ENCODE peak calls at places on chromosomes 13 and 19, in ten cellular contexts. One of them, this sample, is unnamed.

GRCh38 chr19:47280183-47280797 is 5.6 kb downstream of the INAFM1 start:
- DNase-seq in HFF-Myc: no peak
- DNase-seq in epithelial cell of esophagus: peak
- DNase-seq in stomach: peak
- DNase-seq in endodermal cell: peak
- DNase-seq in colonic mucosa: no peak
- DNase-seq in IMR-90: no peak
- DNase-seq in sigmoid colon: no peak
- DNase-seq in CD4-positive, alpha-beta T cell: peak
- DNase-seq in tibial nerve: no peak
- DNase-seq in this sample: peak

GRCh38 chr13:83516781-83517180 is 365.5 kb downstream of the SLITRK1 start:
- DNase-seq in HFF-Myc: no peak
- DNase-seq in CD4-positive, alpha-beta T cell: no peak
- DNase-seq in sigmoid colon: no peak
- DNase-seq in endodermal cell: no peak
- DNase-seq in stomach: no peak
- DNase-seq in IMR-90: no peak
- DNase-seq in colonic mucosa: no peak
- DNase-seq in tibial nerve: no peak
- DNase-seq in epithelial cell of esophagus: no peak
- DNase-seq in this sample: no peak

GRCh38 chr13:50574731-50575130 is 268.8 kb downstream of the DLEU7 start:
- DNase-seq in IMR-90: no peak
- DNase-seq in stomach: no peak
- DNase-seq in CD4-positive, alpha-beta T cell: no peak
- DNase-seq in endodermal cell: no peak
- DNase-seq in sigmoid colon: no peak
- DNase-seq in HFF-Myc: peak
- DNase-seq in tibial nerve: no peak
- DNase-seq in colonic mucosa: no peak
- DNase-seq in epithelial cell of esophagus: no peak
- DNase-seq in this sample: no peak

GRCh38 chr19:12759686-12760085 is 8.1 kb downstream of the BEST2 start:
- DNase-seq in CD4-positive, alpha-beta T cell: no peak
- DNase-seq in sigmoid colon: no peak
- DNase-seq in HFF-Myc: no peak
- DNase-seq in IMR-90: no peak
- DNase-seq in epithelial cell of esophagus: no peak
- DNase-seq in endodermal cell: no peak
- DNase-seq in stomach: no peak
- DNase-seq in tibial nerve: no peak
- DNase-seq in colonic mucosa: no peak
- DNase-seq in this sample: no peak

GRCh38 chr19:38389101-38389925 is 816 bp downstream of the SPRED3 start:
- DNase-seq in HFF-Myc: peak
- DNase-seq in endodermal cell: peak
- DNase-seq in CD4-positive, alpha-beta T cell: no peak
- DNase-seq in IMR-90: peak
- DNase-seq in colonic mucosa: no peak
- DNase-seq in epithelial cell of esophagus: peak
- DNase-seq in stomach: no peak
- DNase-seq in sigmoid colon: no peak
- DNase-seq in tibial nerve: no peak
- DNase-seq in this sample: peak

GRCh38 chr19:1856698-1857603 is 6.4 kb downstream of the KLF16 start:
- DNase-seq in colonic mucosa: peak
- DNase-seq in IMR-90: peak
- DNase-seq in endodermal cell: peak
- DNase-seq in epithelial cell of esophagus: peak
- DNase-seq in tibial nerve: peak
- DNase-seq in CD4-positive, alpha-beta T cell: peak
- DNase-seq in sigmoid colon: peak
- DNase-seq in HFF-Myc: peak
- DNase-seq in stomach: peak
- DNase-seq in this sample: peak

GRCh38 chr19:45876411-45877197 is 9.3 kb downstream of the IRF2BP1 start:
- DNase-seq in colonic mucosa: peak
- DNase-seq in sigmoid colon: peak
- DNase-seq in stomach: peak
- DNase-seq in tibial nerve: no peak
- DNase-seq in CD4-positive, alpha-beta T cell: no peak
- DNase-seq in HFF-Myc: no peak
- DNase-seq in IMR-90: peak
- DNase-seq in endodermal cell: peak
- DNase-seq in epithelial cell of esophagus: no peak
- DNase-seq in this sample: peak

GRCh38 chr13:50124536-50125305 is 109.5 kb downstream of the KCNRG start:
- DNase-seq in sigmoid colon: peak
- DNase-seq in colonic mucosa: peak
- DNase-seq in stomach: peak
- DNase-seq in tibial nerve: peak
- DNase-seq in IMR-90: peak
- DNase-seq in HFF-Myc: no peak
- DNase-seq in epithelial cell of esophagus: peak
- DNase-seq in endodermal cell: peak
- DNase-seq in CD4-positive, alpha-beta T cell: peak
- DNase-seq in this sample: peak

GRCh38 chr19:10836478-10837325 is 690 bp upstream of the TMED1 start:
- DNase-seq in epithelial cell of esophagus: peak
- DNase-seq in IMR-90: no peak
- DNase-seq in colonic mucosa: peak
- DNase-seq in sigmoid colon: peak
- DNase-seq in CD4-positive, alpha-beta T cell: peak
- DNase-seq in stomach: peak
- DNase-seq in endodermal cell: no peak
- DNase-seq in HFF-Myc: peak
- DNase-seq in tibial nerve: peak
- DNase-seq in this sample: peak

GRCh38 chr19:6737873-6738725 is 719 bp upstream of the GPR108 start:
- DNase-seq in tibial nerve: peak
- DNase-seq in colonic mucosa: peak
- DNase-seq in stomach: peak
- DNase-seq in endodermal cell: no peak
- DNase-seq in CD4-positive, alpha-beta T cell: peak
- DNase-seq in IMR-90: peak
- DNase-seq in sigmoid colon: peak
- DNase-seq in HFF-Myc: no peak
- DNase-seq in epithelial cell of esophagus: peak
- DNase-seq in this sample: peak
- TF ChIP-seq CTCF in tibial nerve: peak
- TF ChIP-seq CTCF in colonic mucosa: peak
- TF ChIP-seq CTCF in stomach: peak
- TF ChIP-seq CTCF in endodermal cell: peak
- TF ChIP-seq CTCF in CD4-positive, alpha-beta T cell: peak
- TF ChIP-seq CTCF in IMR-90: peak
- TF ChIP-seq CTCF in sigmoid colon: peak
- TF ChIP-seq CTCF in HFF-Myc: peak
- TF ChIP-seq CTCF in epithelial cell of esophagus: peak
- TF ChIP-seq CTCF in this sample: peak

GRCh38 chr13:24541127-24541475 is 28.5 kb upstream of the PARP4 start:
- DNase-seq in HFF-Myc: no peak
- DNase-seq in endodermal cell: no peak
- DNase-seq in CD4-positive, alpha-beta T cell: no peak
- DNase-seq in IMR-90: no peak
- DNase-seq in epithelial cell of esophagus: no peak
- DNase-seq in tibial nerve: no peak
- DNase-seq in sigmoid colon: no peak
- DNase-seq in colonic mucosa: no peak
- DNase-seq in stomach: no peak
- DNase-seq in this sample: no peak

GRCh38 chr13:24539500-24540165 is 27.1 kb upstream of the PARP4 start:
- DNase-seq in endodermal cell: no peak
- DNase-seq in sigmoid colon: no peak
- DNase-seq in colonic mucosa: no peak
- DNase-seq in epithelial cell of esophagus: no peak
- DNase-seq in IMR-90: no peak
- DNase-seq in HFF-Myc: no peak
- DNase-seq in stomach: no peak
- DNase-seq in CD4-positive, alpha-beta T cell: no peak
- DNase-seq in tibial nerve: no peak
- DNase-seq in this sample: no peak

DNA sequence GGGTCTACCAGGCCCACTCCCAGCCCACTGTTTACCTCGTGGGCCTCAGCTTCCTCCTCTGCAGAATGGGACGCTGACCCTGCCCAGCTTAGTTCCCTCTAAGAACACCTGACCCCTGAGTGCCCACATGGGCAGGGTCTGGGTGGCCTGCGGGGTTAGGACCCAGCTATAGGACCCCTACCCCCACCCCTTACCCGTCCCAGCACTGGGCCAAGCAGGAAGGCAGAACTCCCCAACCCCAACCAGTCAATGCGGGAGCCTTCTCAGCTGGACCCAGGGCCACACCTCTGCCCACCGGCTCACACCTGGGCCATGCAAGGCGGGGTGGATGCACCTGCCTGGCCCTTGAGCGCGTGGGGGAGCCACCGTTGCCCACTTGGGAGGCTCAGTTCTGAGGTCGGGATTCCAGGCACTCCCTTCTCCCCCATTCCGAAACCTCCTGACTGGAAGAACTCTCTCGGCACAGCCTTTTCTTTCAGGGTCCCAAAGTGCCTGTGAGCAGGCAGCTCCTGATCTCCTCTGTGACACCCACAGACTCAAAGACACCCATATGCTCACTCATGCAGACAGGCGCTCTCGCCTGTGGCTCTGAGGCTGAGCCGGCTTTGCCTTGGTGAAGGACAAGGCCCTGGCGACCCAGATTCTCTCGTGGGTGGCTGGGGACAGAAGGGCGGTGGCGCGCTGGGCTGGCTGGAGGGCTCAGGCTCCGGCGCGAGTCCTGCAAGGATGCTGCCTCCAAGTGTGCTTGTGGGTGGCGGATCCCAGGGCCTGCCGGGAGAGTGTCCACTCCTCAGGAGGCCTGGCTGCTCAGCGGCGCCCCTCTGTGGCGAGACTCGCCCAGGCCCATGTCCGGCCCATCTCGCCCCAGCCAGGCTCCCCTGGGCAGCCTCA is 27.9 kb upstream of the PARP4 start:
- DNase-seq in epithelial cell of esophagus: no peak
- DNase-seq in HFF-Myc: no peak
- DNase-seq in endodermal cell: peak
- DNase-seq in sigmoid colon: no peak
- DNase-seq in colonic mucosa: peak
- DNase-seq in stomach: no peak
- DNase-seq in CD4-positive, alpha-beta T cell: no peak
- DNase-seq in tibial nerve: no peak
- DNase-seq in IMR-90: no peak
- DNase-seq in this sample: peak
- TF ChIP-seq CTCF in epithelial cell of esophagus: no peak
- TF ChIP-seq CTCF in HFF-Myc: peak
- TF ChIP-seq CTCF in endodermal cell: peak
- TF ChIP-seq CTCF in sigmoid colon: no peak
- TF ChIP-seq CTCF in colonic mucosa: no peak
- TF ChIP-seq CTCF in stomach: no peak
- TF ChIP-seq CTCF in CD4-positive, alpha-beta T cell: no peak
- TF ChIP-seq CTCF in tibial nerve: peak
- TF ChIP-seq CTCF in IMR-90: peak
- TF ChIP-seq CTCF in this sample: no peak

DNA sequence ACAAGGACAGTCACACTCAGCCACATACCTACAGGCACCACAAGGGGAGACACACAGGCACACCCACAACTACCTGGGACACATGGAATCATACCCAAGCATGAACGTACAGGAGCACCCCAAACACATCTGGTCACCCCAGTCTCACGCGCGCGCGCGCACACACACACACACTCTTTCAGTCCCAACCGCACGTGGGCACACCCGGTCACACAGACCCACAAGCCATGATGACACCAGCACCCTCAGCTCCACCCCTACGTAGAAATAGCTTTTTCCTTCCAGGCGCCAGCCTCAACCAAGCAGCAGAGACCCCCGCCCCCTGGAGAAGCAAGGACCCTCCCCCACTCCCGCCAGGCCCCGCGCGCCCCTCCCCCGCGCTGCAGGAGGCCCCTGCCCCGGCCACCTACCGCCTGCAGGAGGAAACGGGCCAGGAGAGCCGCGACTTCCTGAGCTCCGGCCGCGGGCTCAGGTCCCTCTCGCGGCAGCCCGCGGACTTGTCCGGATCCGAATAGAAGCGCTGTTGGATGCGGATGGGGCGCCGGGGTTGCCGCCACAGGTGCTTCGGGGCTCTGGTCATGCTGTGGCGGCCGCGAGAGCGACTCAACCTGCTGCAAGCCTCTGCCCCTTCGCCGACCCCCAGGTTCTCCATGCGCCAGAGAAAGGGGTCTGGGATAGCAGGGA is 6.4 kb upstream of the PDE4C start:
- DNase-seq in colonic mucosa: no peak
- DNase-seq in sigmoid colon: no peak
- DNase-seq in stomach: no peak
- DNase-seq in HFF-Myc: no peak
- DNase-seq in epithelial cell of esophagus: peak
- DNase-seq in CD4-positive, alpha-beta T cell: no peak
- DNase-seq in endodermal cell: peak
- DNase-seq in tibial nerve: no peak
- DNase-seq in IMR-90: no peak
- DNase-seq in this sample: no peak
- TF ChIP-seq CTCF in colonic mucosa: no peak
- TF ChIP-seq CTCF in sigmoid colon: no peak
- TF ChIP-seq CTCF in stomach: no peak
- TF ChIP-seq CTCF in HFF-Myc: no peak
- TF ChIP-seq CTCF in epithelial cell of esophagus: no peak
- TF ChIP-seq CTCF in CD4-positive, alpha-beta T cell: no peak
- TF ChIP-seq CTCF in endodermal cell: peak
- TF ChIP-seq CTCF in tibial nerve: no peak
- TF ChIP-seq CTCF in IMR-90: peak
- TF ChIP-seq CTCF in this sample: no peak

GRCh38 chr13:79543883-79544282 is 62.9 kb downstream of the NDFIP2 start:
- DNase-seq in tibial nerve: no peak
- DNase-seq in colonic mucosa: no peak
- DNase-seq in endodermal cell: no peak
- DNase-seq in IMR-90: no peak
- DNase-seq in sigmoid colon: no peak
- DNase-seq in HFF-Myc: no peak
- DNase-seq in stomach: no peak
- DNase-seq in epithelial cell of esophagus: no peak
- DNase-seq in CD4-positive, alpha-beta T cell: no peak
- DNase-seq in this sample: no peak

GRCh38 chr13:79547211-79547610 is 66.3 kb downstream of the NDFIP2 start:
- DNase-seq in endodermal cell: no peak
- DNase-seq in stomach: no peak
- DNase-seq in colonic mucosa: no peak
- DNase-seq in tibial nerve: no peak
- DNase-seq in CD4-positive, alpha-beta T cell: no peak
- DNase-seq in epithelial cell of esophagus: no peak
- DNase-seq in IMR-90: no peak
- DNase-seq in HFF-Myc: no peak
- DNase-seq in sigmoid colon: no peak
- DNase-seq in this sample: no peak

GRCh38 chr13:79547821-79548220 is 66.9 kb downstream of the NDFIP2 start:
- DNase-seq in epithelial cell of esophagus: no peak
- DNase-seq in stomach: no peak
- DNase-seq in colonic mucosa: no peak
- DNase-seq in CD4-positive, alpha-beta T cell: no peak
- DNase-seq in endodermal cell: no peak
- DNase-seq in HFF-Myc: no peak
- DNase-seq in tibial nerve: no peak
- DNase-seq in sigmoid colon: no peak
- DNase-seq in IMR-90: no peak
- DNase-seq in this sample: no peak

GRCh38 chr13:79549355-79550106 is 68.6 kb downstream of the NDFIP2 start:
- DNase-seq in stomach: no peak
- DNase-seq in HFF-Myc: no peak
- DNase-seq in CD4-positive, alpha-beta T cell: no peak
- DNase-seq in sigmoid colon: no peak
- DNase-seq in colonic mucosa: no peak
- DNase-seq in epithelial cell of esophagus: no peak
- DNase-seq in IMR-90: peak
- DNase-seq in endodermal cell: no peak
- DNase-seq in tibial nerve: no peak
- DNase-seq in this sample: no peak

GRCh38 chr13:79548886-79549285 is 67.9 kb downstream of the NDFIP2 start:
- DNase-seq in stomach: no peak
- DNase-seq in endodermal cell: no peak
- DNase-seq in epithelial cell of esophagus: peak
- DNase-seq in colonic mucosa: no peak
- DNase-seq in CD4-positive, alpha-beta T cell: no peak
- DNase-seq in HFF-Myc: no peak
- DNase-seq in sigmoid colon: no peak
- DNase-seq in IMR-90: peak
- DNase-seq in tibial nerve: no peak
- DNase-seq in this sample: no peak
- TF ChIP-seq CTCF in stomach: no peak
- TF ChIP-seq CTCF in endodermal cell: peak
- TF ChIP-seq CTCF in epithelial cell of esophagus: peak
- TF ChIP-seq CTCF in colonic mucosa: no peak
- TF ChIP-seq CTCF in CD4-positive, alpha-beta T cell: no peak
- TF ChIP-seq CTCF in HFF-Myc: no peak
- TF ChIP-seq CTCF in sigmoid colon: no peak
- TF ChIP-seq CTCF in IMR-90: peak
- TF ChIP-seq CTCF in tibial nerve: no peak
- TF ChIP-seq CTCF in this sample: no peak

This sample was measured in GM13976.